ENCODE peak calls at places on chromosomes 6 and 20, in ten cellular contexts. M is lower lobe of right lung, U is SJCRH30, I is thoracic aorta, O is NT2/D1, X is pancreas, S is mesendoderm, C is heart right ventricle, R is mucosa of descending colon, P is right cardiac atrium. L is an unnamed sample.

GRCh38 chr6:142286088-142286409 is 15.8 kb upstream of the ADGRG6 start:
- DNase-seq in U (no peak), R (no peak), S (no peak), P (no peak), M (no peak), X (no peak), I (no peak), O (no peak), C (no peak), L (no peak)

GRCh38 chr6:63391203-63391970 is 71.6 kb upstream of the LGSN start:
- DNase-seq in M (no peak), U (no peak), I (no peak), X (no peak), S (peak; percentile 10), R (no peak), C (no peak), O (no peak), P (no peak), L (peak; percentile 82)

GRCh38 chr6:149975400-149975799 is 11.7 kb downstream of the ULBP1 start:
- DNase-seq in P (no peak), R (no peak), M (no peak), C (no peak), O (no peak), U (no peak), S (no peak), X (no peak), I (no peak), L (no peak)

GRCh38 chr6:95248501-95248900 is 328.8 kb upstream of the MANEA start:
- DNase-seq in P (no peak), C (no peak), I (no peak), M (no peak), X (no peak), O (no peak), R (no peak), U (no peak), S (no peak), L (no peak)

GRCh38 chr6:170031684-170032121 is 259.2 kb downstream of the DLL1 start:
- DNase-seq in R (no peak), C (no peak), U (no peak), S (no peak), I (no peak), O (no peak), M (peak; percentile 42), P (peak; percentile 31), X (no peak), L (no peak)

GRCh38 chr20:32021091-32021490 is 10.9 kb downstream of the CCM2L start:
- DNase-seq in O (no peak), M (no peak), S (no peak), C (no peak), X (no peak), R (no peak), U (no peak), I (no peak), P (no peak), L (no peak)

GRCh38 chr6:44494011-44494501 is 106.5 kb downstream of the CDC5L start:
- DNase-seq in X (no peak), R (no peak), P (no peak), U (no peak), M (no peak), C (no peak), S (peak; percentile 32), O (no peak), I (no peak), L (no peak)

GRCh38 chr20:58420798-58421496 is 31.9 kb downstream of the VAPB start:
- DNase-seq in U (no peak), C (no peak), P (no peak), R (no peak), S (no peak), M (no peak), O (no peak), I (no peak), X (no peak), L (no peak)

GRCh38 chr6:16922282-16922681 is 161.0 kb upstream of the ATXN1 start:
- DNase-seq in O (no peak), U (no peak), I (no peak), X (no peak), M (no peak), C (no peak), S (peak; percentile 28), P (no peak), R (no peak), L (no peak)

GRCh38 chr6:137148291-137149076 is 25.0 kb downstream of the IL22RA2 start:
- DNase-seq in P (no peak), C (no peak), S (no peak), X (no peak), R (no peak), O (no peak), M (peak; percentile 65), U (no peak), I (no peak), L (no peak)

DNA sequence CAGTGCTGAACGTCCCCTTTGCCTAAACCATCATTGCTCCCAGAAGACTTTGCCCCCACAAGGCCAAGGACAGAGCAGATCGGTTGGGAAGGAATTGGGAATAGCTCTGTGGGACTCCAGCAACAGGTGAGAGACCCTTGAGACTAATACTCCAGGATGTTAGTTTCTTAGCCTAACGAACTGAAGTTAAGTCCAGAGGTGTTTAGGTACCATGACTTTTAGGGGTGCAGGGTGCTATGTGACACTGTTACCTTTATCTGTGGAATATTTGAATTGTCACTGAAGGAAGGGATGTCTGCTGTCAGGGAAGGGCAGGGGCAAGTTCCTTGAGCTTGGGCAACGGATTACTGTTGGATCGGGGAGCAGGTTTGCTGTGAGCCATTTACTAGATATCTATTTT is 1.9 kb downstream of the BLCAP start:
- DNase-seq in X (no peak), R (no peak), I (no peak), U (no peak), P (no peak), C (no peak), M (no peak), O (no peak), S (no peak), L (no peak)
- H3K4me1 ChIP-seq in X (peaks cover 14% of the 10 kb centered on the region), R (peaks cover 37% of the 10 kb centered on the region), I (peaks cover 22% of the 10 kb centered on the region), U (peaks cover 23% of the 10 kb centered on the region), P (peaks cover 27% of the 10 kb centered on the region), C (peaks cover 66% of the 10 kb centered on the region), M (peaks cover 61% of the 10 kb centered on the region), O (peaks cover 20% of the 10 kb centered on the region), S (peaks cover 8% of the 10 kb centered on the region), L (peaks cover 36% of the 10 kb centered on the region)

GRCh38 chr6:33923857-33924514 is 120.2 kb upstream of the MLN start:
- DNase-seq in M (no peak), P (no peak), C (no peak), R (no peak), I (no peak), X (peak; percentile 15), U (no peak), S (no peak), O (no peak), L (no peak)
- H3K4me1 ChIP-seq in M (no peaks in the 10 kb centered on the region), P (no peaks in the 10 kb centered on the region), C (no peaks in the 10 kb centered on the region), R (no peaks in the 10 kb centered on the region), I (no peaks in the 10 kb centered on the region), X (no peaks in the 10 kb centered on the region), U (no peaks in the 10 kb centered on the region), S (no peaks in the 10 kb centered on the region), O (no peaks in the 10 kb centered on the region), L (no peaks in the 10 kb centered on the region)

GRCh38 chr20:51446230-51446629 is 96.3 kb downstream of the NFATC2 start:
- DNase-seq in I (no peak), R (no peak), O (no peak), S (no peak), X (no peak), C (no peak), M (no peak), P (no peak), U (no peak), L (no peak)

GRCh38 chr20:51449498-51450220 is 92.9 kb downstream of the NFATC2 start:
- DNase-seq in M (no peak), U (no peak), X (no peak), O (no peak), C (no peak), R (no peak), S (no peak), P (no peak), I (no peak), L (no peak)

GRCh38 chr20:51446656-51447055 is 95.9 kb downstream of the NFATC2 start:
- DNase-seq in X (peak; percentile 25), O (peak; percentile 28), R (no peak), M (no peak), U (peak; percentile 68), I (no peak), S (peak; percentile 76), P (no peak), C (no peak), L (peak; percentile 71)

GRCh38 chr20:51447097-51447764 is 95.3 kb downstream of the NFATC2 start:
- DNase-seq in U (peak; percentile 81), S (peak; percentile 86), X (peak; percentile 35), C (peak; percentile 66), I (peak; percentile 60), R (peak; percentile 37), P (peak; percentile 74), M (no peak), O (peak; percentile 67), L (no peak)

DNA sequence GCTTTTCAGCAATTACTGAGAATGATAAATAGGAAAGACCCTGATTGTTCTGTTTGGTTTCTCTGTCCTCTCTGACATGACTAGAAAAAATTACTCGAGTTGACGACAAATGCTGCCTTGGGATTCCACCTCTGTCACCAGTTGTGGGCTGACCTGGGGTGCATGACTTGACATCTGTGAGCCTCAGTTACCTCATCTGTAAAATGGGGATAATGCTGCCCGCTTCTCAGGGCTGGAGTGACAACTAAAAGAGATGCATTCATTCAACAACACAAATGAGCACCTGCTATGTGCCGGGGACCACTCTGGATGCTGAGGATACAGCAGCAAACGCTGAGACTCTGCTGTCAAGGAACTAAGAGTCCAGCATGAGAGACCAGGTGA is 94.8 kb downstream of the NFATC2 start:
- DNase-seq in X (no peak), I (no peak), U (no peak), R (no peak), M (no peak), O (no peak), P (no peak), S (no peak), C (no peak), L (no peak)
- H3K4me1 ChIP-seq in X (no peaks in the 10 kb centered on the region), I (peaks cover 20% of the 10 kb centered on the region), U (peaks cover 25% of the 10 kb centered on the region), R (no peaks in the 10 kb centered on the region), M (no peaks in the 10 kb centered on the region), O (peaks cover 13% of the 10 kb centered on the region), P (peaks cover 7% of the 10 kb centered on the region), S (peaks cover 2% of the 10 kb centered on the region), C (peaks cover 49% of the 10 kb centered on the region), L (peaks cover 24% of the 10 kb centered on the region)

GRCh38 chr20:47356220-47356525 is 326 bp downstream of the ZMYND8 start:
- DNase-seq in O (no peak), C (no peak), M (no peak), R (no peak), X (no peak), I (no peak), P (no peak), S (no peak), U (no peak), L (no peak)
- H3K4me1 ChIP-seq in O (peaks cover 18% of the 10 kb centered on the region), C (peaks cover 100% of the 10 kb centered on the region), M (peaks cover 100% of the 10 kb centered on the region), R (peaks cover 98% of the 10 kb centered on the region), X (peaks cover 93% of the 10 kb centered on the region), I (peaks cover 92% of the 10 kb centered on the region), P (peaks cover 56% of the 10 kb centered on the region), S (peaks cover 61% of the 10 kb centered on the region), U (peaks cover 50% of the 10 kb centered on the region), L (peaks cover 70% of the 10 kb centered on the region)

DNA sequence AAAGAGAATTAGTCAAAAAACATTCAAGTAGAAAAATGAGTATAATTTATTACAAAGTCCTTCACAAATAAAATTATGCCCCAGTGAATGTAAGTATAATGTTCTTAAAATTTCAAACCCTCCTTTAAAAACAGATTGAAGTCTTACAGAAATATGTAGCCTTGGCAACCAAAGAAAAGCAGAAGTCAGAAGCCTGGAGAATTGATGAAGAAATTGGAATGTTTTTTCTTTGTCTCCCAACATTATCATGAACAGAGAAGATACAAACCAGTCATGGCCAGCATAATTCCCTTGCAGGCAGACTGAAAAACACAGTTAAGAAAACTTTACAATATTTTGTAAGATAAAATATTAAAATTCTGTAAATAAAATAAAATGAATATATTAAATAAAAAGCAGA is 221.9 kb downstream of the TBC1D32 start:
- DNase-seq in S (no peak), I (no peak), P (no peak), X (no peak), M (no peak), C (no peak), U (no peak), O (no peak), R (no peak), L (no peak)
- H3K4me1 ChIP-seq in S (no peaks in the 10 kb centered on the region), I (no peaks in the 10 kb centered on the region), P (no peaks in the 10 kb centered on the region), X (no peaks in the 10 kb centered on the region), M (no peaks in the 10 kb centered on the region), C (no peaks in the 10 kb centered on the region), U (no peaks in the 10 kb centered on the region), O (no peaks in the 10 kb centered on the region), R (no peaks in the 10 kb centered on the region), L (no peaks in the 10 kb centered on the region)

L was measured in Caco-2.